ENCODE peak calls at places on chromosome 4, in four cellular contexts. F, X, I and S are unnamed samples.

GRCh38 chr4:188008377-188008776 is 12.8 kb downstream of the ZFP42 start:
- DNase-seq in F (peak; percentile 24), X (no peak), I (peak; percentile 97), S (no peak)

GRCh38 chr4:52838729-52839722 is 23.1 kb upstream of the RASL11B start:
- DNase-seq in F (no peak), X (no peak), I (no peak), S (no peak)

GRCh38 chr4:112857461-112857860 is 192.0 kb upstream of the ANK2 start:
- DNase-seq in F (peak; percentile 65), X (no peak), I (peak; percentile 88), S (no peak)

GRCh38 chr4:158112612-158113011 is 60.2 kb downstream of the GASK1B start:
- DNase-seq in F (no peak), X (no peak), I (no peak), S (no peak)

GRCh38 chr4:100907465-100908454 is 389.9 kb upstream of the EMCN start:
- DNase-seq in F (peak; percentile 6), X (no peak), I (peak; percentile 8), S (no peak)

GRCh38 chr4:139555073-139555704 is 830 bp downstream of the SETD7 start:
- DNase-seq in F (peak; percentile 88), X (peak; percentile 35), I (peak; percentile 93), S (peak; percentile 93)

GRCh38 chr4:140812916-140813315 is 56.7 kb upstream of the TBC1D9 start:
- DNase-seq in F (no peak), X (no peak), I (no peak), S (no peak)

GRCh38 chr4:84965558-84966381 is 720 bp downstream of the WDFY3 start:
- DNase-seq in F (no peak), X (no peak), I (peak; percentile 33), S (peak; percentile 14)

GRCh38 chr4:89438102-89438831 is 130.7 kb upstream of the GPRIN3 start:
- DNase-seq in F (peak; percentile 29), X (no peak), I (peak; percentile 51), S (peak; percentile 28)

GRCh38 chr4:173199553-173199952 is 30.9 kb downstream of the GALNT7 start:
- DNase-seq in F (no peak), X (no peak), I (no peak), S (no peak)

GRCh38 chr4:153116101-153116680 is 88.1 kb upstream of the TRIM2 start:
- DNase-seq in F (no peak), X (no peak), I (no peak), S (no peak)

GRCh38 chr4:22465349-22465748 is 50.5 kb downstream of the ADGRA3 start:
- DNase-seq in F (no peak), X (no peak), I (no peak), S (no peak)

GRCh38 chr4:31307026-31307425 is 586.9 kb downstream of the PCDH7 start:
- DNase-seq in F (no peak), X (no peak), I (no peak), S (no peak)

GRCh38 chr4:122584517-122584916 is 36.3 kb downstream of the IL21 start:
- DNase-seq in F (peak; percentile 25), X (no peak), I (peak; percentile 85), S (no peak)

GRCh38 chr4:80989921-80990544 is 40.5 kb upstream of the BMP3 start:
- DNase-seq in F (peak; percentile 29), X (peak; percentile 19), I (peak; percentile 72), S (peak; percentile 38)

GRCh38 chr4:109690690-109691410 is 12.4 kb downstream of the CASP6 start:
- DNase-seq in F (no peak), X (no peak), I (no peak), S (no peak)

GRCh38 chr4:13966241-13967195 is 339.0 kb upstream of the BOD1L1 start:
- DNase-seq in F (peak; percentile 66), X (no peak), I (peak; percentile 93), S (no peak)

GRCh38 chr4:27000820-27001219 is 140.2 kb downstream of the STIM2 start:
- DNase-seq in F (no peak), X (no peak), I (no peak), S (no peak)